ENCODE peak calls at places on chromosomes 3 and 15, in ten cellular contexts. S, R, Y, G, W, J, T, A, E and H are unnamed samples.

GRCh38 chr3:136171097-136171542 is 25.0 kb downstream of the MSL2 start:
- DNase-seq in E (no peak), W (no peak), T (no peak), G (no peak), J (no peak), Y (no peak), R (no peak), A (no peak), S (no peak), H (no peak)

GRCh38 chr3:6168242-6168641 is 692.7 kb upstream of the GRM7 start:
- DNase-seq in W (no peak), T (no peak), R (no peak), S (no peak), J (no peak), G (no peak), E (no peak), Y (no peak), A (no peak), H (no peak)

GRCh38 chr15:63435416-63435815 is 53.8 kb upstream of the CA12 start:
- DNase-seq in A (no peak), W (no peak), R (no peak), S (no peak), Y (no peak), E (no peak), J (no peak), T (no peak), G (no peak), H (no peak)

GRCh38 chr3:144039661-144040060 is 68.0 kb downstream of the DIPK2A start:
- DNase-seq in E (peak; percentile 39), R (no peak), T (no peak), J (no peak), W (no peak), A (no peak), Y (no peak), G (no peak), S (no peak), H (no peak)

GRCh38 chr15:64134322-64134829 is 17.2 kb upstream of the SNX22 start:
- DNase-seq in E (peak; percentile 58), Y (no peak), A (peak; percentile 78), G (peak; percentile 60), J (peak; percentile 90), S (no peak), W (peak; percentile 76), T (no peak), R (no peak), H (no peak)

GRCh38 chr3:135837977-135838636 is 127.4 kb upstream of the PPP2R3A start:
- DNase-seq in G (no peak), J (no peak), W (no peak), S (no peak), E (no peak), T (no peak), R (no peak), Y (no peak), A (no peak), H (no peak)

GRCh38 chr3:98039322-98040024 is 4.4 kb upstream of the GABRR3 start:
- DNase-seq in A (peak; percentile 89), J (peak; percentile 73), T (peak; percentile 65), W (no peak), S (peak; percentile 60), E (peak; percentile 85), R (peak; percentile 69), Y (peak; percentile 58), G (peak; percentile 93), H (peak; percentile 36)

GRCh38 chr3:170768334-170768801 is 101.6 kb downstream of the RPL22L1 start:
- DNase-seq in J (no peak), S (no peak), E (peak; percentile 55), A (peak; percentile 19), W (no peak), R (no peak), Y (no peak), T (no peak), G (no peak), H (no peak)

GRCh38 chr15:25792128-25792527 is 71.0 kb downstream of the ATP10A start:
- DNase-seq in G (no peak), S (no peak), E (no peak), W (no peak), A (no peak), J (no peak), Y (no peak), R (no peak), T (no peak), H (no peak)

GRCh38 chr3:108509263-108509662 is 1.1 kb downstream of the MYH15 start:
- DNase-seq in G (no peak), E (peak; percentile 24), J (peak; percentile 15), A (no peak), W (no peak), S (no peak), R (no peak), T (no peak), Y (no peak), H (no peak)

GRCh38 chr3:189655617-189656016 is 24.4 kb downstream of the TP63 start:
- DNase-seq in G (no peak), R (no peak), W (no peak), Y (no peak), A (no peak), T (no peak), E (no peak), J (no peak), S (peak; percentile 9), H (no peak)

GRCh38 chr3:189646902-189647542 is 15.8 kb downstream of the TP63 start:
- DNase-seq in W (no peak), T (no peak), Y (no peak), E (no peak), R (no peak), G (no peak), J (no peak), S (no peak), A (no peak), H (no peak)

DNA sequence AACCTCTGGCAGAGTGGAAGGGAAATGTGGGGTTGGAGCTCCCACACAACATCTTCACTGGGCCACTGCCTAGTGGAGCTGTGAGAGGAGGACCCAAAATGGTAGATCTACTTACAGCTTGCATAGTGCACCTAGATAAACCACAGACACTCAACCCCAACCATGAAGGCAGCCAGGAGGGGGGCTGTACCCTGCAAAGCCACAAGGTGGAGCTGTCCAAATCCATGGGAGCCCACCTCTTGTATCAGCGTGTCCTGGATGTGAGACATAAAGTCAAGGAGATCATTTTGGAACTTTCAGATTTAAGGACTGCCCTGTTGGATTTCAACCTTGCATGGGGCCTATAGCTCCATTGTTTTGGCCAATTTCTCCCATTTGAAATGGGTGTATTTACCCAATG is 20.9 kb downstream of the TP63 start:
- DNase-seq in E (peak; percentile 13), G (peak; percentile 45), W (no peak), A (peak; percentile 35), Y (no peak), T (no peak), J (peak; percentile 2), R (peak; percentile 12), S (no peak), H (no peak)
- TF ChIP-seq CTCF in E (peak; percentile 57), G (peak; percentile 76), W (no peak), A (peak; percentile 69), Y (peak; percentile 3), T (peak; percentile 54), J (no peak), R (peak; percentile 57), S (no peak), H (no peak)

DNA sequence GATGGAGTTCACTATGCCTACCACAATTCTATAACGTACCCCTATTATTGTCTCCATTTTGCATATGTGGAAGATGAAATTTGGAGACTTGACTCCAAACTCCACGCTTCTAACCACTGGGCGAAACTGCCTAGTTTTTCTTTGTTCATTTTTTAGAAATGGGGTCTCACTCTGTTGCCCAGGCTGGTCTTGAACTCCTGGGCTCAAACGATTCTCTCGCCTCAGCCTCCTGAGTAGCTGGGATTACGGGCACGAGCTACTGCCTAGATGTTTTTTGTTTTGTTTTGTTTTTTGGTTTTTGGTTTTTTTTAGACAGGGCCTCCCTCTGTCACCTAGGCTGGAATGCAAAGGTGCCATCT is 584 bp upstream of the RPL32 start:
- DNase-seq in Y (no peak), A (no peak), G (no peak), S (no peak), J (no peak), T (no peak), R (no peak), W (no peak), E (no peak), H (no peak)
- TF ChIP-seq CTCF in Y (no peak), A (no peak), G (no peak), S (no peak), J (no peak), T (no peak), R (peak; percentile 22), W (no peak), E (no peak), H (no peak)

GRCh38 chr15:55518009-55518408 is 10.0 kb upstream of the DNAAF4 start:
- DNase-seq in E (no peak), A (no peak), T (no peak), S (no peak), J (no peak), W (no peak), G (no peak), R (no peak), Y (no peak), H (no peak)

GRCh38 chr15:55522741-55523450 is 14.9 kb upstream of the DNAAF4 start:
- DNase-seq in S (no peak), A (no peak), T (no peak), E (no peak), G (no peak), W (no peak), Y (no peak), R (no peak), J (no peak), H (no peak)

GRCh38 chr15:55515991-55516776 is 8.2 kb upstream of the DNAAF4 start:
- DNase-seq in Y (no peak), J (no peak), A (no peak), W (no peak), R (no peak), S (no peak), G (no peak), T (no peak), E (no peak), H (no peak)

GRCh38 chr15:55514414-55514850 is 6.4 kb upstream of the DNAAF4 start:
- DNase-seq in Y (no peak), W (peak; percentile 81), T (no peak), A (no peak), G (no peak), J (no peak), S (no peak), R (no peak), E (no peak), H (no peak)

GRCh38 chr15:55518641-55519040 is 10.6 kb upstream of the DNAAF4 start:
- DNase-seq in Y (no peak), G (no peak), E (peak; percentile 27), R (no peak), A (no peak), T (no peak), J (no peak), W (no peak), S (no peak), H (no peak)
- TF ChIP-seq CTCF in Y (no peak), G (peak; percentile 33), E (no peak), R (peak; percentile 55), A (peak; percentile 23), T (peak; percentile 40), J (no peak), W (no peak), S (no peak), H (no peak)

DNA sequence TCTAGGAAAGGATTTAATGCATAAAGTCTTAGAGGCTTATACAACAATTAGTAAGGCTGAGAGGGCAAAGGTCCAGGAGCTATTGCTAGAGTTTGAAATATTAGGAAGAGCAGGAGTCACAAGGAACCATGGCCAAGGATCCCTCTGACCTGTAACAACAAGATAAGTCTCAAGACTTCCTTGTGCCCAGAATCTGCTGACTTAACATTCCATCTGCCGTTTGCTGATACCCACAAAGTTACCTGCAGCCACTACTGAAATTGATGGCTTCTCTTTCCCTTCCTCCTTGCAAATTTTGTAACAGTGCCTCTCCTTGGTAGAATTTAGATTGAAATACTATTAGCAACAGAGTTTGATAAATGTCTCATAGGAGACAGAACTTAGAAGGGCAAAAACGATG is 4.7 kb upstream of the MYEF2 start:
- DNase-seq in W (no peak), J (no peak), T (no peak), R (no peak), G (no peak), Y (no peak), A (no peak), E (no peak), S (no peak), H (no peak)
- TF ChIP-seq CTCF in W (no peak), J (no peak), T (no peak), R (no peak), G (no peak), Y (no peak), A (no peak), E (no peak), S (no peak), H (no peak)